ENCODE peak calls at places on chromosomes 1 and 21, in eight cellular contexts. O is activated T-cell treated with anti-CD3 and anti-CD28 coated beads, Interleukin-2, amount 50 U/mL, for 72 hours; B is posterior cingulate gyrus; R is uterus; P is iris pigment epithelial cell; C is amygdala; A is T1000; E is SHP77. N is an unnamed sample.

GRCh38 chr1:46203738-46204405 is 738 bp downstream of the LURAP1 start:
- DNase-seq in O (no peak), E (no peak), R (no peak), C (no peak), P (no peak), B (no peak), A (no peak), N (no peak)

GRCh38 chr1:41319106-41319755 is 42.0 kb upstream of the FOXO6 start:
- DNase-seq in P (no peak), R (no peak), A (no peak), B (no peak), E (no peak), C (no peak), O (no peak), N (no peak)

GRCh38 chr1:90729484-90730246 is 12.6 kb upstream of the BARHL2 start:
- DNase-seq in B (no peak), O (no peak), E (no peak), R (no peak), C (no peak), P (no peak), A (no peak), N (no peak)

GRCh38 chr1:234069760-234070159 is 165.3 kb downstream of the SLC35F3 start:
- DNase-seq in P (no peak), O (no peak), R (no peak), B (no peak), C (no peak), A (no peak), E (peak), N (no peak)

GRCh38 chr1:33327587-33328325 is 6.9 kb upstream of the A3GALT2 start:
- DNase-seq in O (no peak), B (peak), P (peak), A (peak), E (no peak), R (peak), C (no peak), N (no peak)

GRCh38 chr1:97943354-97943753 is 22.5 kb upstream of the DPYD start:
- DNase-seq in O (no peak), C (no peak), R (no peak), E (no peak), B (no peak), A (no peak), P (peak), N (no peak)

GRCh38 chr21:32442566-32443318 is 30.2 kb downstream of the EVA1C start:
- DNase-seq in R (no peak), P (peak), O (no peak), E (no peak), A (no peak), C (no peak), B (no peak), N (no peak)

GRCh38 chr1:213989740-213990472 is 2.1 kb downstream of the PROX1 start:
- DNase-seq in E (peak), R (peak), O (no peak), C (no peak), B (no peak), P (no peak), A (no peak), N (peak)

GRCh38 chr1:28045777-28046176 is 42.6 kb downstream of the EYA3 start:
- DNase-seq in O (no peak), A (no peak), P (no peak), B (no peak), R (no peak), C (no peak), E (no peak), N (no peak)

GRCh38 chr1:209497729-209498128 is 85.8 kb upstream of the CAMK1G start:
- DNase-seq in B (no peak), R (no peak), O (no peak), P (no peak), A (no peak), C (no peak), E (no peak), N (no peak)